ENCODE peak calls at places on chromosomes 4 and X, in eight cellular contexts. One of them, this sample, is unnamed.
A peak's percentile ranks its signal among the peaks of the same experiment; 100 is the strongest.

GRCh38 chr4:182904271-182904761 is 12.9 kb downstream of the DCTD start:
- DNase-seq in memory B cell: no peak
- DNase-seq in NCI-H774: no peak
- DNase-seq in NCI-H1092 treated with DMSO at 0.1 percent for 48 hours: no peak
- DNase-seq in left ventricle myocardium inferior: no peak
- DNase-seq in cerebellar cortex: no peak
- DNase-seq in T-helper 9 cell: no peak
- DNase-seq in fibroblast of pulmonary artery: no peak
- DNase-seq in this sample: no peak

GRCh38 chrX:8738588-8739189 is 6.8 kb upstream of the ANOS1 start:
- DNase-seq in T-helper 9 cell: peak; percentile 10
- DNase-seq in NCI-H774: no peak
- DNase-seq in left ventricle myocardium inferior: no peak
- DNase-seq in NCI-H1092 treated with DMSO at 0.1 percent for 48 hours: peak; percentile 30
- DNase-seq in cerebellar cortex: peak; percentile 32
- DNase-seq in fibroblast of pulmonary artery: peak; percentile 59
- DNase-seq in memory B cell: no peak
- DNase-seq in this sample: no peak

GRCh38 chr4:182741054-182741453 is 176.1 kb downstream of the DCTD start:
- DNase-seq in cerebellar cortex: no peak
- DNase-seq in T-helper 9 cell: no peak
- DNase-seq in NCI-H774: no peak
- DNase-seq in left ventricle myocardium inferior: no peak
- DNase-seq in fibroblast of pulmonary artery: no peak
- DNase-seq in memory B cell: no peak
- DNase-seq in NCI-H1092 treated with DMSO at 0.1 percent for 48 hours: no peak
- DNase-seq in this sample: no peak

GRCh38 chr4:119659576-119659975 is 31.0 kb upstream of the PDE5A start:
- DNase-seq in memory B cell: no peak
- DNase-seq in fibroblast of pulmonary artery: peak; percentile 22
- DNase-seq in NCI-H1092 treated with DMSO at 0.1 percent for 48 hours: peak; percentile 65
- DNase-seq in left ventricle myocardium inferior: no peak
- DNase-seq in T-helper 9 cell: no peak
- DNase-seq in cerebellar cortex: no peak
- DNase-seq in NCI-H774: no peak
- DNase-seq in this sample: no peak

GRCh38 chr4:22688236-22688635 is 4.5 kb upstream of the GBA3 start:
- DNase-seq in left ventricle myocardium inferior: no peak
- DNase-seq in fibroblast of pulmonary artery: peak; percentile 10
- DNase-seq in NCI-H1092 treated with DMSO at 0.1 percent for 48 hours: no peak
- DNase-seq in cerebellar cortex: no peak
- DNase-seq in T-helper 9 cell: no peak
- DNase-seq in memory B cell: no peak
- DNase-seq in NCI-H774: no peak
- DNase-seq in this sample: no peak

GRCh38 chrX:130694983-130695382 is 208.0 kb downstream of the ENOX2 start:
- DNase-seq in fibroblast of pulmonary artery: no peak
- DNase-seq in left ventricle myocardium inferior: no peak
- DNase-seq in NCI-H774: no peak
- DNase-seq in T-helper 9 cell: no peak
- DNase-seq in NCI-H1092 treated with DMSO at 0.1 percent for 48 hours: no peak
- DNase-seq in cerebellar cortex: no peak
- DNase-seq in memory B cell: no peak
- DNase-seq in this sample: no peak

GRCh38 chr4:147822128-147822527 is 90.2 kb downstream of the ARHGAP10 start:
- DNase-seq in left ventricle myocardium inferior: peak; percentile 84
- DNase-seq in NCI-H774: no peak
- DNase-seq in memory B cell: no peak
- DNase-seq in T-helper 9 cell: no peak
- DNase-seq in NCI-H1092 treated with DMSO at 0.1 percent for 48 hours: no peak
- DNase-seq in fibroblast of pulmonary artery: peak; percentile 97
- DNase-seq in cerebellar cortex: peak; percentile 9
- DNase-seq in this sample: peak; percentile 87

GRCh38 chrX:40207626-40208025 is 109.9 kb upstream of the BCOR start:
- DNase-seq in cerebellar cortex: no peak
- DNase-seq in memory B cell: no peak
- DNase-seq in NCI-H774: no peak
- DNase-seq in T-helper 9 cell: no peak
- DNase-seq in fibroblast of pulmonary artery: peak; percentile 13
- DNase-seq in left ventricle myocardium inferior: no peak
- DNase-seq in NCI-H1092 treated with DMSO at 0.1 percent for 48 hours: no peak
- DNase-seq in this sample: no peak

GRCh38 chr4:54290980-54291379 is 61.9 kb downstream of the PDGFRA start:
- DNase-seq in T-helper 9 cell: no peak
- DNase-seq in NCI-H1092 treated with DMSO at 0.1 percent for 48 hours: no peak
- DNase-seq in NCI-H774: no peak
- DNase-seq in fibroblast of pulmonary artery: no peak
- DNase-seq in left ventricle myocardium inferior: no peak
- DNase-seq in cerebellar cortex: no peak
- DNase-seq in memory B cell: no peak
- DNase-seq in this sample: no peak

GRCh38 chr4:29310252-29310651 is 1409.9 kb upstream of the PCDH7 start:
- DNase-seq in fibroblast of pulmonary artery: no peak
- DNase-seq in cerebellar cortex: no peak
- DNase-seq in NCI-H774: no peak
- DNase-seq in memory B cell: no peak
- DNase-seq in NCI-H1092 treated with DMSO at 0.1 percent for 48 hours: no peak
- DNase-seq in T-helper 9 cell: no peak
- DNase-seq in left ventricle myocardium inferior: no peak
- DNase-seq in this sample: no peak

GRCh38 chr4:174217273-174218126 is 66.0 kb downstream of the FBXO8 start:
- DNase-seq in cerebellar cortex: peak; percentile 16
- DNase-seq in left ventricle myocardium inferior: peak; percentile 42
- DNase-seq in NCI-H774: no peak
- DNase-seq in fibroblast of pulmonary artery: peak; percentile 60
- DNase-seq in NCI-H1092 treated with DMSO at 0.1 percent for 48 hours: peak; percentile 23
- DNase-seq in T-helper 9 cell: no peak
- DNase-seq in memory B cell: no peak
- DNase-seq in this sample: no peak

GRCh38 chr4:102036619-102037376 is 246.3 kb downstream of the BANK1 start:
- DNase-seq in NCI-H1092 treated with DMSO at 0.1 percent for 48 hours: peak; percentile 43
- DNase-seq in left ventricle myocardium inferior: no peak
- DNase-seq in T-helper 9 cell: no peak
- DNase-seq in fibroblast of pulmonary artery: peak; percentile 34
- DNase-seq in NCI-H774: peak; percentile 1
- DNase-seq in memory B cell: no peak
- DNase-seq in cerebellar cortex: peak; percentile 97
- DNase-seq in this sample: no peak

GRCh38 chrX:27599928-27600327 is 9.8 kb downstream of the DCAF8L2 start:
- DNase-seq in NCI-H774: no peak
- DNase-seq in fibroblast of pulmonary artery: peak; percentile 71
- DNase-seq in left ventricle myocardium inferior: no peak
- DNase-seq in cerebellar cortex: no peak
- DNase-seq in NCI-H1092 treated with DMSO at 0.1 percent for 48 hours: no peak
- DNase-seq in memory B cell: no peak
- DNase-seq in T-helper 9 cell: no peak
- DNase-seq in this sample: no peak

GRCh38 chr4:87529187-87529586 is at the start of gene SPARCL1:
- DNase-seq in NCI-H1092 treated with DMSO at 0.1 percent for 48 hours: no peak
- DNase-seq in fibroblast of pulmonary artery: peak; percentile 72
- DNase-seq in NCI-H774: no peak
- DNase-seq in cerebellar cortex: peak; percentile 61
- DNase-seq in T-helper 9 cell: no peak
- DNase-seq in memory B cell: no peak
- DNase-seq in left ventricle myocardium inferior: peak; percentile 29
- DNase-seq in this sample: no peak

GRCh38 chrX:134634691-134635090 is 23.6 kb downstream of the PLAC1 start:
- DNase-seq in cerebellar cortex: no peak
- DNase-seq in NCI-H774: no peak
- DNase-seq in memory B cell: no peak
- DNase-seq in T-helper 9 cell: no peak
- DNase-seq in NCI-H1092 treated with DMSO at 0.1 percent for 48 hours: no peak
- DNase-seq in left ventricle myocardium inferior: no peak
- DNase-seq in fibroblast of pulmonary artery: peak; percentile 86
- DNase-seq in this sample: no peak

GRCh38 chr4:80184053-80184790 is 13.1 kb upstream of the PRDM8 start:
- DNase-seq in cerebellar cortex: peak; percentile 37
- DNase-seq in memory B cell: peak; percentile 99
- DNase-seq in NCI-H1092 treated with DMSO at 0.1 percent for 48 hours: peak; percentile 59
- DNase-seq in T-helper 9 cell: peak; percentile 94
- DNase-seq in left ventricle myocardium inferior: peak; percentile 87
- DNase-seq in NCI-H774: peak; percentile 70
- DNase-seq in fibroblast of pulmonary artery: peak; percentile 84
- DNase-seq in this sample: peak; percentile 91

GRCh38 chr4:42237451-42237850 is 85.0 kb upstream of the BEND4 start:
- DNase-seq in NCI-H1092 treated with DMSO at 0.1 percent for 48 hours: no peak
- DNase-seq in T-helper 9 cell: no peak
- DNase-seq in NCI-H774: no peak
- DNase-seq in memory B cell: no peak
- DNase-seq in fibroblast of pulmonary artery: no peak
- DNase-seq in cerebellar cortex: no peak
- DNase-seq in left ventricle myocardium inferior: no peak
- DNase-seq in this sample: no peak

GRCh38 chrX:23792861-23793553 is 10.0 kb downstream of the SAT1 start:
- DNase-seq in cerebellar cortex: no peak
- DNase-seq in memory B cell: no peak
- DNase-seq in NCI-H774: peak; percentile 36
- DNase-seq in T-helper 9 cell: no peak
- DNase-seq in fibroblast of pulmonary artery: no peak
- DNase-seq in NCI-H1092 treated with DMSO at 0.1 percent for 48 hours: peak; percentile 78
- DNase-seq in left ventricle myocardium inferior: no peak
- DNase-seq in this sample: no peak

GRCh38 chrX:88284844-88285243 is 462.2 kb upstream of the CPXCR1 start:
- DNase-seq in T-helper 9 cell: no peak
- DNase-seq in cerebellar cortex: no peak
- DNase-seq in NCI-H774: no peak
- DNase-seq in fibroblast of pulmonary artery: no peak
- DNase-seq in left ventricle myocardium inferior: no peak
- DNase-seq in memory B cell: no peak
- DNase-seq in NCI-H1092 treated with DMSO at 0.1 percent for 48 hours: no peak
- DNase-seq in this sample: no peak

GRCh38 chrX:2401590-2402360 is 99.0 kb downstream of the DHRSX start:
- DNase-seq in left ventricle myocardium inferior: peak; percentile 50
- DNase-seq in NCI-H774: no peak
- DNase-seq in fibroblast of pulmonary artery: no peak
- DNase-seq in memory B cell: no peak
- DNase-seq in cerebellar cortex: no peak
- DNase-seq in NCI-H1092 treated with DMSO at 0.1 percent for 48 hours: no peak
- DNase-seq in T-helper 9 cell: no peak
- DNase-seq in this sample: no peak

GRCh38 chr4:73922766-73923630 is 53.8 kb downstream of the CXCL1 start:
- DNase-seq in T-helper 9 cell: no peak
- DNase-seq in cerebellar cortex: no peak
- DNase-seq in memory B cell: no peak
- DNase-seq in NCI-H774: no peak
- DNase-seq in left ventricle myocardium inferior: no peak
- DNase-seq in fibroblast of pulmonary artery: peak; percentile 85
- DNase-seq in NCI-H1092 treated with DMSO at 0.1 percent for 48 hours: no peak
- DNase-seq in this sample: no peak

GRCh38 chr4:186723207-186724047 is at the start of gene FAT1:
- DNase-seq in NCI-H1092 treated with DMSO at 0.1 percent for 48 hours: peak; percentile 43
- DNase-seq in memory B cell: no peak
- DNase-seq in T-helper 9 cell: no peak
- DNase-seq in NCI-H774: peak; percentile 53
- DNase-seq in fibroblast of pulmonary artery: peak; percentile 86
- DNase-seq in left ventricle myocardium inferior: peak; percentile 73
- DNase-seq in cerebellar cortex: peak; percentile 60
- DNase-seq in this sample: peak; percentile 87

GRCh38 chrX:22203186-22203585 is 69.5 kb upstream of the CBLL2 start:
- DNase-seq in T-helper 9 cell: no peak
- DNase-seq in cerebellar cortex: peak; percentile 4
- DNase-seq in NCI-H1092 treated with DMSO at 0.1 percent for 48 hours: no peak
- DNase-seq in NCI-H774: no peak
- DNase-seq in left ventricle myocardium inferior: no peak
- DNase-seq in memory B cell: no peak
- DNase-seq in fibroblast of pulmonary artery: no peak
- DNase-seq in this sample: no peak

GRCh38 chrX:144715356-144715755 is 531.9 kb upstream of the SPANXN1 start:
- DNase-seq in NCI-H1092 treated with DMSO at 0.1 percent for 48 hours: no peak
- DNase-seq in NCI-H774: no peak
- DNase-seq in left ventricle myocardium inferior: no peak
- DNase-seq in T-helper 9 cell: no peak
- DNase-seq in fibroblast of pulmonary artery: peak; percentile 3
- DNase-seq in cerebellar cortex: no peak
- DNase-seq in memory B cell: no peak
- DNase-seq in this sample: no peak

GRCh38 chrX:40199704-40200103 is 101.9 kb upstream of the BCOR start:
- DNase-seq in NCI-H774: no peak
- DNase-seq in left ventricle myocardium inferior: no peak
- DNase-seq in cerebellar cortex: no peak
- DNase-seq in NCI-H1092 treated with DMSO at 0.1 percent for 48 hours: no peak
- DNase-seq in memory B cell: no peak
- DNase-seq in fibroblast of pulmonary artery: no peak
- DNase-seq in T-helper 9 cell: no peak
- DNase-seq in this sample: no peak

GRCh38 chr4:108068422-108068821 is 78.7 kb downstream of the HADH start:
- DNase-seq in T-helper 9 cell: no peak
- DNase-seq in left ventricle myocardium inferior: no peak
- DNase-seq in NCI-H1092 treated with DMSO at 0.1 percent for 48 hours: no peak
- DNase-seq in memory B cell: no peak
- DNase-seq in fibroblast of pulmonary artery: peak; percentile 6
- DNase-seq in NCI-H774: no peak
- DNase-seq in cerebellar cortex: no peak
- DNase-seq in this sample: no peak

GRCh38 chr4:152090543-152090942 is 329.7 kb upstream of the GATB start:
- DNase-seq in NCI-H1092 treated with DMSO at 0.1 percent for 48 hours: no peak
- DNase-seq in fibroblast of pulmonary artery: peak; percentile 55
- DNase-seq in memory B cell: no peak
- DNase-seq in cerebellar cortex: no peak
- DNase-seq in NCI-H774: no peak
- DNase-seq in T-helper 9 cell: no peak
- DNase-seq in left ventricle myocardium inferior: peak; percentile 20
- DNase-seq in this sample: no peak